ENCODE peak calls at places on chromosomes 13 and 19, in nine cellular contexts. D is AG08396; A is effector memory CD4-positive, alpha-beta T cell; Z is fibroblast of lung; P is stimulated activated CD8-positive, alpha-beta memory T cell treated with anti-CD3 and anti-CD28 coated beads, Interleukin-2, amount 100 ng/mL, for 48 hours; B is H9; K is breast epithelium; X is smooth muscle cell of the brain vasculature; R is B cell. C is an unnamed sample.

GRCh38 chr19:51019544-51019925 is at the start of gene KLK10:
- DNase-seq in X (no peak), A (no peak), R (no peak), K (no peak), Z (no peak), P (no peak), B (no peak), D (no peak), C (no peak)

GRCh38 chr19:10961763-10962536 is 1.1 kb downstream of the SMARCA4 start:
- DNase-seq in D (peak), A (no peak), Z (peak), X (no peak), P (no peak), B (no peak), R (no peak), K (no peak), C (no peak)

GRCh38 chr19:46487802-46488445 is 7.7 kb downstream of the PNMA8B start:
- DNase-seq in R (peak), Z (peak), D (peak), P (peak), K (peak), B (peak), A (peak), X (no peak), C (peak)

GRCh38 chr13:43979492-43979891 is 99.8 kb downstream of the LACC1 start:
- DNase-seq in K (no peak), Z (no peak), P (no peak), B (no peak), D (no peak), R (no peak), X (no peak), A (no peak), C (no peak)

GRCh38 chr19:11451942-11452813 is 16.7 kb downstream of the PRKCSH start:
- DNase-seq in X (no peak), P (no peak), R (no peak), D (peak), K (no peak), B (peak), Z (no peak), A (no peak), C (no peak)

GRCh38 chr13:44351505-44351854 is 22.1 kb upstream of the SERP2 start:
- DNase-seq in A (no peak), Z (no peak), D (no peak), X (no peak), R (no peak), K (no peak), P (no peak), B (no peak), C (no peak)

GRCh38 chr19:37691881-37692504 is 27.6 kb downstream of the ZNF607 start:
- DNase-seq in P (peak), X (peak), A (peak), R (peak), K (peak), D (peak), Z (peak), B (peak), C (no peak)

GRCh38 chr13:24684600-24684998 is 4.4 kb downstream of the ATP12A start:
- DNase-seq in Z (no peak), P (no peak), R (no peak), K (no peak), A (no peak), B (no peak), X (no peak), D (no peak), C (no peak)

GRCh38 chr19:17766543-17767131 is 15.4 kb downstream of the FCHO1 start:
- DNase-seq in K (peak), A (no peak), D (peak), P (no peak), Z (peak), B (peak), X (peak), R (peak), C (peak)

C was measured in SW 1271.